ENCODE peak calls at places on chromosome 10, in nine cellular contexts. One of them, this sample, is unnamed.
A peak's percentile ranks its signal among the peaks of the same experiment; 100 is the strongest.

GRCh38 chr10:69806266-69806665 is 4.6 kb downstream of the COL13A1 start:
- DNase-seq in left ventricle myocardium inferior: no peak
- DNase-seq in choroid plexus epithelial cell: no peak
- DNase-seq in heart right ventricle: no peak
- DNase-seq in AG09309: no peak
- DNase-seq in GM23338: no peak
- DNase-seq in right atrium auricular region: no peak
- DNase-seq in colonic mucosa: no peak
- DNase-seq in foreskin fibroblast: no peak
- DNase-seq in this sample: no peak

GRCh38 chr10:3365630-3366029 is 193.0 kb upstream of the PITRM1 start:
- DNase-seq in left ventricle myocardium inferior: no peak
- DNase-seq in choroid plexus epithelial cell: no peak
- DNase-seq in heart right ventricle: no peak
- DNase-seq in AG09309: no peak
- DNase-seq in GM23338: no peak
- DNase-seq in right atrium auricular region: no peak
- DNase-seq in colonic mucosa: no peak
- DNase-seq in foreskin fibroblast: no peak
- DNase-seq in this sample: no peak

GRCh38 chr10:128451879-128452278 is 325.7 kb upstream of the MKI67 start:
- DNase-seq in left ventricle myocardium inferior: no peak
- DNase-seq in choroid plexus epithelial cell: no peak
- DNase-seq in heart right ventricle: no peak
- DNase-seq in AG09309: no peak
- DNase-seq in GM23338: no peak
- DNase-seq in right atrium auricular region: no peak
- DNase-seq in colonic mucosa: no peak
- DNase-seq in foreskin fibroblast: no peak
- DNase-seq in this sample: no peak

GRCh38 chr10:95758351-95759025 is 2.5 kb downstream of the ENTPD1 start:
- DNase-seq in left ventricle myocardium inferior: no peak
- DNase-seq in choroid plexus epithelial cell: peak; percentile 28
- DNase-seq in heart right ventricle: no peak
- DNase-seq in AG09309: no peak
- DNase-seq in GM23338: no peak
- DNase-seq in right atrium auricular region: no peak
- DNase-seq in colonic mucosa: no peak
- DNase-seq in foreskin fibroblast: no peak
- DNase-seq in this sample: no peak

GRCh38 chr10:60138842-60139241 is 232.5 kb upstream of the CCDC6 start:
- DNase-seq in left ventricle myocardium inferior: no peak
- DNase-seq in choroid plexus epithelial cell: no peak
- DNase-seq in heart right ventricle: no peak
- DNase-seq in AG09309: no peak
- DNase-seq in GM23338: peak; percentile 38
- DNase-seq in right atrium auricular region: no peak
- DNase-seq in colonic mucosa: no peak
- DNase-seq in foreskin fibroblast: no peak
- DNase-seq in this sample: no peak

GRCh38 chr10:69089638-69090599 is 2.0 kb downstream of the SRGN start:
- DNase-seq in left ventricle myocardium inferior: no peak
- DNase-seq in choroid plexus epithelial cell: peak; percentile 82
- DNase-seq in heart right ventricle: peak; percentile 44
- DNase-seq in AG09309: no peak
- DNase-seq in GM23338: no peak
- DNase-seq in right atrium auricular region: no peak
- DNase-seq in colonic mucosa: peak; percentile 37
- DNase-seq in foreskin fibroblast: no peak
- DNase-seq in this sample: peak; percentile 70

GRCh38 chr10:86536294-86536861 is 14.8 kb upstream of the WAPL start:
- DNase-seq in left ventricle myocardium inferior: no peak
- DNase-seq in choroid plexus epithelial cell: no peak
- DNase-seq in heart right ventricle: no peak
- DNase-seq in AG09309: no peak
- DNase-seq in GM23338: peak; percentile 75
- DNase-seq in right atrium auricular region: no peak
- DNase-seq in colonic mucosa: no peak
- DNase-seq in foreskin fibroblast: no peak
- DNase-seq in this sample: no peak

GRCh38 chr10:6012506-6012905 is 35.2 kb upstream of the IL15RA start:
- DNase-seq in left ventricle myocardium inferior: no peak
- DNase-seq in choroid plexus epithelial cell: no peak
- DNase-seq in heart right ventricle: no peak
- DNase-seq in AG09309: no peak
- DNase-seq in GM23338: no peak
- DNase-seq in right atrium auricular region: no peak
- DNase-seq in colonic mucosa: no peak
- DNase-seq in foreskin fibroblast: no peak
- DNase-seq in this sample: no peak

GRCh38 chr10:128042131-128042610 is 84.1 kb downstream of the MKI67 start:
- DNase-seq in left ventricle myocardium inferior: no peak
- DNase-seq in choroid plexus epithelial cell: no peak
- DNase-seq in heart right ventricle: no peak
- DNase-seq in AG09309: no peak
- DNase-seq in GM23338: no peak
- DNase-seq in right atrium auricular region: no peak
- DNase-seq in colonic mucosa: no peak
- DNase-seq in foreskin fibroblast: no peak
- DNase-seq in this sample: no peak

GRCh38 chr10:103820101-103821062 is 35.0 kb downstream of the SH3PXD2A start:
- DNase-seq in left ventricle myocardium inferior: peak; percentile 88
- DNase-seq in choroid plexus epithelial cell: peak; percentile 36
- DNase-seq in heart right ventricle: peak; percentile 87
- DNase-seq in AG09309: no peak
- DNase-seq in GM23338: no peak
- DNase-seq in right atrium auricular region: peak; percentile 82
- DNase-seq in colonic mucosa: no peak
- DNase-seq in foreskin fibroblast: no peak
- DNase-seq in this sample: peak; percentile 44

GRCh38 chr10:129764011-129764900 is 199.8 kb downstream of the EBF3 start:
- DNase-seq in left ventricle myocardium inferior: no peak
- DNase-seq in choroid plexus epithelial cell: no peak
- DNase-seq in heart right ventricle: no peak
- DNase-seq in AG09309: no peak
- DNase-seq in GM23338: no peak
- DNase-seq in right atrium auricular region: peak; percentile 23
- DNase-seq in colonic mucosa: peak; percentile 10
- DNase-seq in foreskin fibroblast: no peak
- DNase-seq in this sample: no peak

GRCh38 chr10:17190602-17191001 is 10.9 kb downstream of the TRDMT1 start:
- DNase-seq in left ventricle myocardium inferior: no peak
- DNase-seq in choroid plexus epithelial cell: no peak
- DNase-seq in heart right ventricle: no peak
- DNase-seq in AG09309: no peak
- DNase-seq in GM23338: no peak
- DNase-seq in right atrium auricular region: no peak
- DNase-seq in colonic mucosa: no peak
- DNase-seq in foreskin fibroblast: no peak
- DNase-seq in this sample: no peak

GRCh38 chr10:133091316-133091715 is 3.6 kb downstream of the ADGRA1 start:
- DNase-seq in left ventricle myocardium inferior: no peak
- DNase-seq in choroid plexus epithelial cell: no peak
- DNase-seq in heart right ventricle: no peak
- DNase-seq in AG09309: no peak
- DNase-seq in GM23338: no peak
- DNase-seq in right atrium auricular region: no peak
- DNase-seq in colonic mucosa: no peak
- DNase-seq in foreskin fibroblast: no peak
- DNase-seq in this sample: no peak

GRCh38 chr10:108597657-108598319 is 1325.5 kb downstream of the XPNPEP1 start:
- DNase-seq in left ventricle myocardium inferior: no peak
- DNase-seq in choroid plexus epithelial cell: no peak
- DNase-seq in heart right ventricle: no peak
- DNase-seq in AG09309: no peak
- DNase-seq in GM23338: no peak
- DNase-seq in right atrium auricular region: no peak
- DNase-seq in colonic mucosa: no peak
- DNase-seq in foreskin fibroblast: no peak
- DNase-seq in this sample: no peak

GRCh38 chr10:44427479-44427878 is 42.6 kb upstream of the CXCL12 start:
- DNase-seq in left ventricle myocardium inferior: no peak
- DNase-seq in choroid plexus epithelial cell: no peak
- DNase-seq in heart right ventricle: no peak
- DNase-seq in AG09309: no peak
- DNase-seq in GM23338: no peak
- DNase-seq in right atrium auricular region: no peak
- DNase-seq in colonic mucosa: no peak
- DNase-seq in foreskin fibroblast: no peak
- DNase-seq in this sample: no peak

GRCh38 chr10:61028861-61029361 is 84.9 kb upstream of the RHOBTB1 start:
- DNase-seq in left ventricle myocardium inferior: no peak
- DNase-seq in choroid plexus epithelial cell: no peak
- DNase-seq in heart right ventricle: no peak
- DNase-seq in AG09309: peak; percentile 27
- DNase-seq in GM23338: no peak
- DNase-seq in right atrium auricular region: no peak
- DNase-seq in colonic mucosa: no peak
- DNase-seq in foreskin fibroblast: peak; percentile 56
- DNase-seq in this sample: peak; percentile 68

GRCh38 chr10:131983780-131984179 is 2.1 kb upstream of the BNIP3 start:
- DNase-seq in left ventricle myocardium inferior: no peak
- DNase-seq in choroid plexus epithelial cell: peak; percentile 94
- DNase-seq in heart right ventricle: no peak
- DNase-seq in AG09309: peak; percentile 76
- DNase-seq in GM23338: no peak
- DNase-seq in right atrium auricular region: no peak
- DNase-seq in colonic mucosa: no peak
- DNase-seq in foreskin fibroblast: peak; percentile 95
- DNase-seq in this sample: peak; percentile 80
- TF ChIP-seq CTCF in left ventricle myocardium inferior: no peak
- TF ChIP-seq CTCF in choroid plexus epithelial cell: no peak
- TF ChIP-seq CTCF in heart right ventricle: no peak
- TF ChIP-seq CTCF in AG09309: no peak
- TF ChIP-seq CTCF in GM23338: no peak
- TF ChIP-seq CTCF in right atrium auricular region: no peak
- TF ChIP-seq CTCF in colonic mucosa: no peak
- TF ChIP-seq CTCF in foreskin fibroblast: no peak
- TF ChIP-seq CTCF in this sample: no peak

GRCh38 chr10:102648269-102648888 is 4.1 kb downstream of the TRIM8 start:
- DNase-seq in left ventricle myocardium inferior: no peak
- DNase-seq in choroid plexus epithelial cell: no peak
- DNase-seq in heart right ventricle: no peak
- DNase-seq in AG09309: no peak
- DNase-seq in GM23338: no peak
- DNase-seq in right atrium auricular region: no peak
- DNase-seq in colonic mucosa: no peak
- DNase-seq in foreskin fibroblast: no peak
- DNase-seq in this sample: no peak
- H3K4me3 ChIP-seq in left ventricle myocardium inferior: peak overlapping the region; percentile 82
- H3K4me3 ChIP-seq in choroid plexus epithelial cell: peak overlapping the region; percentile 10
- H3K4me3 ChIP-seq in heart right ventricle: peak overlapping the region; percentile 71
- H3K4me3 ChIP-seq in AG09309: peak overlapping the region; percentile 9
- H3K4me3 ChIP-seq in GM23338: no peak overlapping the region
- H3K4me3 ChIP-seq in right atrium auricular region: peak overlapping the region; percentile 15
- H3K4me3 ChIP-seq in colonic mucosa: peak overlapping the region; percentile 5
- H3K4me3 ChIP-seq in foreskin fibroblast: peak overlapping the region; percentile 99
- H3K4me3 ChIP-seq in this sample: peak overlapping the region; percentile 100

DNA sequence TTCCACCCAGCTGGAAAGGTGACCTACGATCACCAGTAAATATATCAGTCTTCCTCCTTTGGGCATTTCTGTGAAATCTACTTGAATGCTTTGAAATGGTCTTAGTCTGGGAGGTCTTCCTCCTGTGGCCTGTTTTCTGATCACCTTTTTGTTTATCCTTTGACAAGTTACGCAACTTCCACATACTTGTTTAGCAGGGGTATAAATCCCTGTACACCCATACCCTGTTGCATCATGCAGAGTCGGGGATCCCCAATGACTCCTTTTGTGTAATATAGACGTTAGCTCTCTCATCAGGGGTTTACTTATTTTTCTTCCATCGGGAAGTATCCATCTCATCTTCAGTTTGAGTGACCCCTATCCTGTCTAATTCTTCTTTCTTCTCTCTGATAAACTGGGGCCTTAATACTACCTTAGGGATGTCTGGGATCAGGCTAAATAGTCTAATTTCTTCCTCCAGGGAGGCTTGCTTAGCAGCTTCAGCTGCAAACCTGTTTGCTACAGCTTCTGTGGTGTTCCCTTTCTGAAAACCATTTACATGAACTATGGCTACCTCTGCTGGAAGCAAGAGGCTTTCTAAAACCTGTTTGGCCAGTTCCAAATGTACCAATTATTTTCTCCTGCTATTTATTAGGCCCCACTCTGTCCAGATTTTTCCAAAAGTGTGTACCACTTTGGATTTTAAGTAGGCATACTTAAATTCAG is 25.8 kb downstream of the MAPK8 start:
- DNase-seq in left ventricle myocardium inferior: no peak
- DNase-seq in choroid plexus epithelial cell: no peak
- DNase-seq in heart right ventricle: no peak
- DNase-seq in AG09309: no peak
- DNase-seq in GM23338: no peak
- DNase-seq in right atrium auricular region: no peak
- DNase-seq in colonic mucosa: no peak
- DNase-seq in foreskin fibroblast: no peak
- DNase-seq in this sample: no peak
- TF ChIP-seq CTCF in left ventricle myocardium inferior: no peak
- TF ChIP-seq CTCF in choroid plexus epithelial cell: no peak
- TF ChIP-seq CTCF in heart right ventricle: no peak
- TF ChIP-seq CTCF in AG09309: no peak
- TF ChIP-seq CTCF in GM23338: no peak
- TF ChIP-seq CTCF in right atrium auricular region: no peak
- TF ChIP-seq CTCF in colonic mucosa: no peak
- TF ChIP-seq CTCF in foreskin fibroblast: no peak
- TF ChIP-seq CTCF in this sample: no peak

GRCh38 chr10:97320480-97321031 is 1.5 kb downstream of the FRAT1 start:
- DNase-seq in left ventricle myocardium inferior: no peak
- DNase-seq in choroid plexus epithelial cell: no peak
- DNase-seq in heart right ventricle: no peak
- DNase-seq in AG09309: no peak
- DNase-seq in GM23338: peak; percentile 32
- DNase-seq in right atrium auricular region: no peak
- DNase-seq in colonic mucosa: peak; percentile 36
- DNase-seq in foreskin fibroblast: no peak
- DNase-seq in this sample: no peak
- H3K4me3 ChIP-seq in left ventricle myocardium inferior: peak overlapping the region; percentile 92
- H3K4me3 ChIP-seq in choroid plexus epithelial cell: peak overlapping the region; percentile 62
- H3K4me3 ChIP-seq in heart right ventricle: peak overlapping the region; percentile 91
- H3K4me3 ChIP-seq in AG09309: peak overlapping the region; percentile 82
- H3K4me3 ChIP-seq in GM23338: peak overlapping the region; percentile 86
- H3K4me3 ChIP-seq in right atrium auricular region: peak overlapping the region; percentile 88
- H3K4me3 ChIP-seq in colonic mucosa: peak overlapping the region; percentile 80
- H3K4me3 ChIP-seq in foreskin fibroblast: peak overlapping the region; percentile 88
- H3K4me3 ChIP-seq in this sample: peak overlapping the region; percentile 70

GRCh38 chr10:77386365-77386764 is 251.2 kb downstream of the KCNMA1 start:
- DNase-seq in left ventricle myocardium inferior: no peak
- DNase-seq in choroid plexus epithelial cell: no peak
- DNase-seq in heart right ventricle: no peak
- DNase-seq in AG09309: no peak
- DNase-seq in GM23338: no peak
- DNase-seq in right atrium auricular region: no peak
- DNase-seq in colonic mucosa: no peak
- DNase-seq in foreskin fibroblast: no peak
- DNase-seq in this sample: no peak
- TF ChIP-seq CTCF in left ventricle myocardium inferior: no peak
- TF ChIP-seq CTCF in choroid plexus epithelial cell: no peak
- TF ChIP-seq CTCF in heart right ventricle: no peak
- TF ChIP-seq CTCF in AG09309: no peak
- TF ChIP-seq CTCF in GM23338: no peak
- TF ChIP-seq CTCF in right atrium auricular region: no peak
- TF ChIP-seq CTCF in colonic mucosa: no peak
- TF ChIP-seq CTCF in foreskin fibroblast: no peak
- TF ChIP-seq CTCF in this sample: no peak

GRCh38 chr10:87661861-87662785 is 2.4 kb downstream of the PAPSS2 start:
- DNase-seq in left ventricle myocardium inferior: no peak
- DNase-seq in choroid plexus epithelial cell: peak; percentile 55
- DNase-seq in heart right ventricle: no peak
- DNase-seq in AG09309: no peak
- DNase-seq in GM23338: peak; percentile 30
- DNase-seq in right atrium auricular region: no peak
- DNase-seq in colonic mucosa: no peak
- DNase-seq in foreskin fibroblast: no peak
- DNase-seq in this sample: peak; percentile 51
- H3K4me3 ChIP-seq in left ventricle myocardium inferior: peak overlapping the region; percentile 89
- H3K4me3 ChIP-seq in choroid plexus epithelial cell: peak overlapping the region; percentile 88
- H3K4me3 ChIP-seq in heart right ventricle: no peak overlapping the region
- H3K4me3 ChIP-seq in AG09309: peak overlapping the region; percentile 98
- H3K4me3 ChIP-seq in GM23338: peak overlapping the region; percentile 96
- H3K4me3 ChIP-seq in right atrium auricular region: no peak overlapping the region
- H3K4me3 ChIP-seq in colonic mucosa: peak overlapping the region; percentile 86
- H3K4me3 ChIP-seq in foreskin fibroblast: peak overlapping the region; percentile 95
- H3K4me3 ChIP-seq in this sample: peak overlapping the region; percentile 98

This sample was measured in fibroblast of pulmonary artery.